ENCODE peak calls at places on chromosomes 13 and 19, in six cellular contexts. F is OCI-M1; Y is CD4-positive, alpha-beta T cell; K is cardiac fibroblast; N is Peyer's patch; C is T-helper 2 cell. W is an unnamed sample.

GRCh38 chr19:15717781-15718180 is 10.0 kb upstream of the OR10H2 start:
- DNase-seq in F (peak), Y (no peak), K (no peak), N (no peak), C (no peak), W (no peak)

GRCh38 chr13:100130930-100131511 is 42.1 kb downstream of the PCCA start:
- DNase-seq in F (no peak), Y (no peak), K (peak), N (no peak), C (no peak), W (no peak)

GRCh38 chr19:49809155-49809986 is 3.7 kb downstream of the FUZ start:
- DNase-seq in F (no peak), Y (peak), K (peak), N (peak), C (peak), W (no peak)

GRCh38 chr13:48962281-48962680 is 13.4 kb upstream of the FNDC3A start:
- DNase-seq in F (peak), Y (no peak), K (no peak), N (no peak), C (no peak), W (no peak)

GRCh38 chr19:1214862-1215731 is 9.5 kb downstream of the STK11 start:
- DNase-seq in F (no peak), Y (no peak), K (no peak), N (no peak), C (no peak), W (no peak)

GRCh38 chr19:15199652-15200574 is 882 bp downstream of the NOTCH3 start:
- DNase-seq in F (peak), Y (no peak), K (peak), N (no peak), C (no peak), W (no peak)

GRCh38 chr13:47226516-47226915 is 329.7 kb upstream of the HTR2A start:
- DNase-seq in F (no peak), Y (no peak), K (no peak), N (no peak), C (no peak), W (no peak)

GRCh38 chr19:28168557-28168956 is 1044.4 kb downstream of the UQCRFS1 start:
- DNase-seq in F (no peak), Y (no peak), K (no peak), N (no peak), C (no peak), W (no peak)

GRCh38 chr13:108609353-108609752 is 20.1 kb upstream of the MYO16 start:
- DNase-seq in F (peak), Y (no peak), K (peak), N (no peak), C (no peak), W (peak)

GRCh38 chr19:28737021-28737525 is 475.9 kb downstream of the UQCRFS1 start:
- DNase-seq in F (peak), Y (no peak), K (peak), N (no peak), C (no peak), W (peak)

GRCh38 chr13:38606697-38607096 is 80.2 kb upstream of the FREM2 start:
- DNase-seq in F (no peak), Y (no peak), K (no peak), N (no peak), C (no peak), W (no peak)

GRCh38 chr13:75175575-75175974 is 306.4 kb downstream of the TBC1D4 start:
- DNase-seq in F (no peak), Y (no peak), K (no peak), N (no peak), C (no peak), W (no peak)

GRCh38 chr19:35310331-35310730 is 18.4 kb downstream of the MAG start:
- DNase-seq in F (no peak), Y (no peak), K (no peak), N (no peak), C (no peak), W (no peak)

GRCh38 chr13:100491164-100491847 is 97.3 kb downstream of the GGACT start:
- DNase-seq in F (no peak), Y (no peak), K (peak), N (no peak), C (no peak), W (no peak)

GRCh38 chr19:3507371-3508120 is 1.4 kb downstream of the FZR1 start:
- DNase-seq in F (no peak), Y (no peak), K (no peak), N (no peak), C (peak), W (no peak)

GRCh38 chr13:94710881-94711560 is 1.3 kb downstream of the SOX21 start:
- DNase-seq in F (peak), Y (no peak), K (peak), N (no peak), C (no peak), W (no peak)

GRCh38 chr19:6044056-6044805 is 66.1 kb downstream of the RFX2 start:
- DNase-seq in F (no peak), Y (no peak), K (no peak), N (peak), C (no peak), W (no peak)

GRCh38 chr19:35063940-35064818 is 22.7 kb downstream of the HPN start:
- DNase-seq in F (peak), Y (no peak), K (peak), N (no peak), C (no peak), W (no peak)

GRCh38 chr19:34676697-34677385 is at the start of gene SCGB2B2:
- DNase-seq in F (peak), Y (peak), K (no peak), N (peak), C (peak), W (peak)

GRCh38 chr13:109840201-109840892 is 54.0 kb upstream of the IRS2 start:
- DNase-seq in F (peak), Y (no peak), K (peak), N (no peak), C (no peak), W (peak)

GRCh38 chr19:38970664-38971532 is 4.6 kb downstream of the FBXO17 start:
- DNase-seq in F (no peak), Y (no peak), K (no peak), N (no peak), C (no peak), W (no peak)

GRCh38 chr13:28463481-28463880 is 31.4 kb downstream of the FLT1 start:
- DNase-seq in F (no peak), Y (no peak), K (no peak), N (no peak), C (no peak), W (no peak)

GRCh38 chr13:94664889-94665288 is 47.5 kb downstream of the SOX21 start:
- DNase-seq in F (peak), Y (no peak), K (no peak), N (no peak), C (no peak), W (no peak)

GRCh38 chr13:111856571-111856970 is 210.4 kb upstream of the SOX1 start:
- DNase-seq in F (no peak), Y (no peak), K (no peak), N (no peak), C (no peak), W (no peak)

GRCh38 chr13:26656919-26657318 is 99.4 kb downstream of the WASF3 start:
- DNase-seq in F (no peak), Y (no peak), K (peak), N (no peak), C (no peak), W (peak)

GRCh38 chr13:52713894-52714293 is 25.7 kb downstream of the CNMD start:
- DNase-seq in F (no peak), Y (no peak), K (peak), N (no peak), C (no peak), W (no peak)

GRCh38 chr13:43732726-43733125 is 54.0 kb downstream of the ENOX1 start:
- DNase-seq in F (no peak), Y (no peak), K (no peak), N (no peak), C (no peak), W (no peak)

GRCh38 chr19:46601318-46602224 is at the start of gene CALM3:
- DNase-seq in F (peak), Y (no peak), K (no peak), N (peak), C (no peak), W (no peak)

GRCh38 chr13:73984949-73985691 is 149.1 kb downstream of the KLF12 start:
- DNase-seq in F (no peak), Y (peak), K (peak), N (peak), C (peak), W (no peak)

GRCh38 chr13:53098455-53098854 is 69.8 kb downstream of the OLFM4 start:
- DNase-seq in F (peak), Y (no peak), K (no peak), N (no peak), C (no peak), W (no peak)

GRCh38 chr19:1468274-1469199 is 10.5 kb downstream of the C19orf25 start:
- DNase-seq in F (no peak), Y (no peak), K (no peak), N (no peak), C (no peak), W (peak)

GRCh38 chr19:45104658-45105384 is 11.8 kb downstream of the PPP1R37 start:
- DNase-seq in F (no peak), Y (no peak), K (no peak), N (peak), C (no peak), W (no peak)

GRCh38 chr19:19562665-19563347 is 24.7 kb downstream of the CILP2 start:
- DNase-seq in F (no peak), Y (no peak), K (no peak), N (peak), C (no peak), W (no peak)

GRCh38 chr19:37718357-37718756 is 1.2 kb downstream of the ZNF607 start:
- DNase-seq in F (no peak), Y (no peak), K (no peak), N (no peak), C (no peak), W (no peak)

GRCh38 chr19:34082289-34083077 is 89.8 kb upstream of the LSM14A start:
- DNase-seq in F (no peak), Y (no peak), K (no peak), N (no peak), C (no peak), W (no peak)

W was measured in LoVo.